ENCODE peak calls at places on chromosomes 3 and 15, in six cellular contexts. S is psoas muscle, L is GM23338, A is HCT116, G is lung, B is IMR-90. Q is an unnamed sample. For H3K36me3 and H3K27me3, the result is how much of the 10 kb centered on the place peaks cover.

GRCh38 chr3:76096036-76096435 is 310.7 kb upstream of the ZNF717 start:
- DNase-seq in A (no peak), L (no peak), B (peak), G (no peak), S (no peak), Q (no peak)

GRCh38 chr3:131007782-131008181 is 18.8 kb downstream of the ASTE1 start:
- DNase-seq in B (peak), A (no peak), S (no peak), L (no peak), G (no peak), Q (no peak)

GRCh38 chr3:183278479-183279088 is 25.5 kb downstream of the B3GNT5 start:
- DNase-seq in G (no peak), A (no peak), B (no peak), S (no peak), L (no peak), Q (no peak)

GRCh38 chr3:181719298-181719859 is 7.7 kb downstream of the SOX2 start:
- DNase-seq in G (no peak), L (no peak), B (no peak), A (no peak), S (no peak), Q (peak)

GRCh38 chr15:69474291-69474690 is 21.7 kb downstream of the RPLP1 start:
- DNase-seq in S (no peak), B (peak), L (no peak), A (no peak), G (no peak), Q (no peak)

GRCh38 chr15:70412717-70413266 is 315.1 kb upstream of the TLE3 start:
- DNase-seq in L (no peak), G (no peak), B (no peak), A (no peak), S (no peak), Q (no peak)

GRCh38 chr15:44441095-44441501 is 13.7 kb downstream of the CTDSPL2 start:
- DNase-seq in A (no peak), B (no peak), G (no peak), S (no peak), L (peak), Q (no peak)

GRCh38 chr3:55650011-55650410 is 162.9 kb upstream of the WNT5A start:
- DNase-seq in B (no peak), L (no peak), S (no peak), A (no peak), G (no peak), Q (no peak)

GRCh38 chr15:28984421-28985375 is 98.9 kb downstream of the APBA2 start:
- DNase-seq in S (no peak), G (no peak), A (no peak), L (no peak), B (peak), Q (no peak)

GRCh38 chr15:75451202-75451673 is 252 bp downstream of the SIN3A start:
- DNase-seq in L (no peak), S (no peak), A (no peak), B (no peak), G (no peak), Q (no peak)

GRCh38 chr3:68996356-68996995 is 17.0 kb downstream of the EOGT start:
- DNase-seq in L (no peak), B (peak), G (no peak), A (no peak), S (no peak), Q (no peak)

GRCh38 chr3:99901200-99901926 is 83.7 kb downstream of the CMSS1 start:
- DNase-seq in B (peak), L (no peak), G (no peak), S (no peak), A (peak), Q (peak)

GRCh38 chr3:43177092-43177491 is 71.2 kb upstream of the POMGNT2 start:
- DNase-seq in B (no peak), G (no peak), L (no peak), A (no peak), S (no peak), Q (no peak)

GRCh38 chr15:41944313-41944940 is 27.9 kb downstream of the EHD4 start:
- DNase-seq in B (peak), L (no peak), G (no peak), A (peak), S (peak), Q (no peak)

GRCh38 chr3:191070201-191070600 is 128.8 kb upstream of the OSTN start:
- DNase-seq in A (no peak), L (no peak), B (peak), S (no peak), G (no peak), Q (no peak)

GRCh38 chr3:17820704-17821103 is 78.3 kb upstream of the TBC1D5 start:
- DNase-seq in S (no peak), A (no peak), G (no peak), L (no peak), B (no peak), Q (no peak)

GRCh38 chr15:78070049-78070698 is 7.3 kb downstream of the TBC1D2B start:
- DNase-seq in A (no peak), S (no peak), G (no peak), L (no peak), B (no peak), Q (no peak)

GRCh38 chr15:74604983-74605809 is 10.4 kb upstream of the CLK3 start:
- DNase-seq in A (no peak), S (no peak), B (no peak), G (no peak), L (no peak), Q (no peak)

GRCh38 chr3:155334897-155335883 is 41.7 kb upstream of the STRIT1 start:
- DNase-seq in L (no peak), A (no peak), G (no peak), B (no peak), S (no peak), Q (peak)

GRCh38 chr15:61656391-61656790 is 403.9 kb downstream of the VPS13C start:
- DNase-seq in A (no peak), S (no peak), G (no peak), L (no peak), B (no peak), Q (no peak)

GRCh38 chr15:74656935-74657535 is 38.8 kb downstream of the EDC3 start:
- DNase-seq in B (no peak), S (no peak), L (no peak), A (no peak), G (no peak), Q (no peak)

GRCh38 chr3:172520332-172520831 is 2.8 kb downstream of the TNFSF10 start:
- DNase-seq in B (peak), S (no peak), G (no peak), L (no peak), A (no peak), Q (peak)

GRCh38 chr15:90941038-90941437 is 6.0 kb downstream of the UNC45A start:
- DNase-seq in L (no peak), A (no peak), S (no peak), G (no peak), B (no peak), Q (no peak)
- H3K36me3 ChIP-seq in L (under half), A (under half), S (under half), G (under half), B (half or more), Q (under half)

GRCh38 chr3:186849392-186849975 is 7.0 kb downstream of the ADIPOQ start:
- DNase-seq in A (peak), B (peak), G (no peak), S (no peak), L (peak), Q (no peak)
- H3K27me3 ChIP-seq in A (under half), B (under half), G (under half), S (under half), L (under half), Q (under half)

GRCh38 chr15:93047621-93048425 is 41.2 kb downstream of the RGMA start:
- DNase-seq in A (no peak), B (no peak), L (no peak), S (no peak), G (no peak), Q (no peak)

GRCh38 chr15:93049914-93050534 is 39.0 kb downstream of the RGMA start:
- DNase-seq in L (no peak), B (no peak), S (peak), A (no peak), G (peak), Q (no peak)

GRCh38 chr15:93049233-93049632 is 39.8 kb downstream of the RGMA start:
- DNase-seq in L (no peak), S (no peak), G (no peak), A (no peak), B (no peak), Q (no peak)

GRCh38 chr15:93048759-93049161 is 40.3 kb downstream of the RGMA start:
- DNase-seq in B (no peak), S (no peak), A (no peak), L (no peak), G (peak), Q (no peak)

GRCh38 chr15:93048426-93048721 is 40.6 kb downstream of the RGMA start:
- DNase-seq in S (no peak), A (no peak), L (no peak), B (no peak), G (no peak), Q (no peak)
- H3K36me3 ChIP-seq in S (under half), A (under half), L (under half), B (under half), G (under half), Q (under half)

GRCh38 chr15:88608607-88609181 is 12.4 kb upstream of the AEN start:
- DNase-seq in S (no peak), A (no peak), G (no peak), B (no peak), L (no peak), Q (no peak)

GRCh38 chr15:88605507-88606436 is 15.4 kb upstream of the AEN start:
- DNase-seq in B (peak), G (no peak), S (no peak), A (no peak), L (peak), Q (no peak)

GRCh38 chr15:88604381-88604951 is 16.7 kb upstream of the AEN start:
- DNase-seq in G (no peak), S (no peak), A (no peak), B (no peak), L (peak), Q (no peak)

GRCh38 chr15:88604972-88605506 is 16.1 kb upstream of the AEN start:
- DNase-seq in L (peak), A (no peak), S (no peak), B (no peak), G (no peak), Q (no peak)

GRCh38 chr15:88606437-88606794 is 14.7 kb upstream of the AEN start:
- DNase-seq in A (no peak), L (peak), B (no peak), S (no peak), G (no peak), Q (no peak)
- H3K27me3 ChIP-seq in A (under half), L (half or more), B (half or more), S (under half), G (under half), Q (under half)

GRCh38 chr3:10299679-10300078 is 6.9 kb upstream of the GHRL start:
- DNase-seq in L (no peak), S (no peak), G (no peak), A (no peak), B (no peak), Q (no peak)
- H3K36me3 ChIP-seq in L (under half), S (under half), G (half or more), A (under half), B (half or more), Q (under half)

GRCh38 chr3:184756151-184756681 is 44.4 kb upstream of the MAGEF1 start:
- DNase-seq in L (peak), B (no peak), G (no peak), S (no peak), A (no peak), Q (no peak)
- H3K27me3 ChIP-seq in L (under half), B (under half), G (under half), S (under half), A (under half), Q (under half)

GRCh38 chr15:34883042-34883441 is 86.5 kb downstream of the AQR start:
- DNase-seq in B (peak), G (no peak), L (no peak), S (no peak), A (no peak), Q (no peak)

GRCh38 chr15:34889486-34889885 is 80.1 kb downstream of the AQR start:
- DNase-seq in A (no peak), B (peak), G (no peak), S (no peak), L (no peak), Q (no peak)

GRCh38 chr15:34883633-34884032 is 85.9 kb downstream of the AQR start:
- DNase-seq in G (no peak), A (no peak), L (no peak), S (no peak), B (peak), Q (no peak)

GRCh38 chr15:34890424-34890823 is 79.1 kb downstream of the AQR start:
- DNase-seq in L (no peak), G (no peak), S (no peak), A (no peak), B (peak), Q (no peak)

DNA sequence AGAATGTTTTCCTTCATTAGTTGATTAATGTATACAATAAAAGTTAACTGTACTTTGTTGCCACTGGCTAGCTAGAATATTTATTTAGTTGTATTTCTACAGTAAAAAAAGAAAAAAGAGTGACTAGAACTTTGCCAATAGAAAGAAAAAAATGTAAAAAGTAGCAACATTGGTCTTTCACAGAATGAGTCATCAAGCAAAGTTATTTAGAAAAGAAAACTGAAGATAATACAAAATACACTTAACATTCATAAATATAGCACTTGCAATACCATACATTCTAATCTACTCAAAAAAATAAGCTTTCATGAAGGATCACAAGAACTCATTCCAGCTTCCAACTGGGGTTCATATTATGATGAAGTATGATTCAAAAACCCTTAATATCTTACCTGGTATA is 83.4 kb downstream of the AQR start:
- DNase-seq in B (peak), G (no peak), S (no peak), A (no peak), L (no peak), Q (no peak)
- H3K36me3 ChIP-seq in B (under half), G (under half), S (under half), A (under half), L (under half), Q (under half)

GRCh38 chr3:24523988-24524727 is 29.5 kb upstream of the THRB start:
- DNase-seq in G (no peak), B (no peak), L (no peak), S (no peak), A (no peak), Q (no peak)
- H3K27me3 ChIP-seq in G (under half), B (under half), L (half or more), S (under half), A (under half), Q (under half)